ENCODE peak calls at places on chromosomes 7 and 10, in four cellular contexts. One of them, this sample, is unnamed.

GRCh38 chr7:45710271-45711160 is 136.3 kb downstream of the ADCY1 start:
- DNase-seq in pancreas: no peak
- DNase-seq in AG09309: no peak
- DNase-seq in HFF-Myc: no peak
- DNase-seq in this sample: no peak

GRCh38 chr7:5393748-5394147 is 29.9 kb downstream of the TNRC18 start:
- DNase-seq in pancreas: no peak
- DNase-seq in AG09309: no peak
- DNase-seq in HFF-Myc: no peak
- DNase-seq in this sample: no peak

GRCh38 chr7:117731455-117731854 is 141.8 kb downstream of the CTTNBP2 start:
- DNase-seq in pancreas: no peak
- DNase-seq in AG09309: no peak
- DNase-seq in HFF-Myc: no peak
- DNase-seq in this sample: no peak

GRCh38 chr10:121235692-121236091 is 362.6 kb downstream of the FGFR2 start:
- DNase-seq in pancreas: no peak
- DNase-seq in AG09309: no peak
- DNase-seq in HFF-Myc: no peak
- DNase-seq in this sample: no peak

GRCh38 chr7:5690931-5691461 is 90.5 kb downstream of the RNF216 start:
- DNase-seq in pancreas: no peak
- DNase-seq in AG09309: no peak
- DNase-seq in HFF-Myc: no peak
- DNase-seq in this sample: no peak

GRCh38 chr10:82075605-82076004 is 200.6 kb downstream of the NRG3 start:
- DNase-seq in pancreas: no peak
- DNase-seq in AG09309: no peak
- DNase-seq in HFF-Myc: no peak
- DNase-seq in this sample: no peak

GRCh38 chr7:108235451-108236061 is 105.4 kb upstream of the LAMB4 start:
- DNase-seq in pancreas: no peak
- DNase-seq in AG09309: no peak
- DNase-seq in HFF-Myc: no peak
- DNase-seq in this sample: no peak

GRCh38 chr7:96178581-96178980 is 143.3 kb downstream of the SLC25A13 start:
- DNase-seq in pancreas: no peak
- DNase-seq in AG09309: no peak
- DNase-seq in HFF-Myc: no peak
- DNase-seq in this sample: no peak

GRCh38 chr10:75432176-75432575 is 752 bp downstream of the LRMDA start:
- DNase-seq in pancreas: peak
- DNase-seq in AG09309: no peak
- DNase-seq in HFF-Myc: no peak
- DNase-seq in this sample: no peak

GRCh38 chr10:119517235-119518141 is 25.0 kb downstream of the RGS10 start:
- DNase-seq in pancreas: no peak
- DNase-seq in AG09309: no peak
- DNase-seq in HFF-Myc: no peak
- DNase-seq in this sample: peak

GRCh38 chr7:154928136-154929005 is 74.6 kb downstream of the PAXIP1 start:
- DNase-seq in pancreas: no peak
- DNase-seq in AG09309: peak
- DNase-seq in HFF-Myc: peak
- DNase-seq in this sample: peak

GRCh38 chr10:124119933-124120332 is 26.5 kb upstream of the CHST15 start:
- DNase-seq in pancreas: no peak
- DNase-seq in AG09309: no peak
- DNase-seq in HFF-Myc: no peak
- DNase-seq in this sample: no peak

GRCh38 chr7:46759711-46760480 is 822.0 kb downstream of the TNS3 start:
- DNase-seq in pancreas: no peak
- DNase-seq in AG09309: peak
- DNase-seq in HFF-Myc: no peak
- DNase-seq in this sample: no peak

GRCh38 chr10:110932505-110933180 is 13.2 kb downstream of the SHOC2 start:
- DNase-seq in pancreas: no peak
- DNase-seq in AG09309: no peak
- DNase-seq in HFF-Myc: no peak
- DNase-seq in this sample: no peak

GRCh38 chr7:28956608-28957063 is 1.5 kb downstream of the TRIL start:
- DNase-seq in pancreas: peak
- DNase-seq in AG09309: no peak
- DNase-seq in HFF-Myc: no peak
- DNase-seq in this sample: no peak

GRCh38 chr7:124765401-124766352 is at the start of gene GPR37:
- DNase-seq in pancreas: peak
- DNase-seq in AG09309: no peak
- DNase-seq in HFF-Myc: peak
- DNase-seq in this sample: no peak

GRCh38 chr10:114518401-114519305 is 114.4 kb upstream of the AFAP1L2 start:
- DNase-seq in pancreas: no peak
- DNase-seq in AG09309: no peak
- DNase-seq in HFF-Myc: no peak
- DNase-seq in this sample: no peak

GRCh38 chr7:13860734-13861133 is 128.7 kb downstream of the ETV1 start:
- DNase-seq in pancreas: no peak
- DNase-seq in AG09309: no peak
- DNase-seq in HFF-Myc: no peak
- DNase-seq in this sample: no peak

GRCh38 chr10:91420868-91421267 is 10.7 kb downstream of the HECTD2 start:
- DNase-seq in pancreas: no peak
- DNase-seq in AG09309: no peak
- DNase-seq in HFF-Myc: no peak
- DNase-seq in this sample: no peak

GRCh38 chr7:133771778-133772421 is 355.2 kb upstream of the LRGUK start:
- DNase-seq in pancreas: no peak
- DNase-seq in AG09309: no peak
- DNase-seq in HFF-Myc: no peak
- DNase-seq in this sample: no peak

GRCh38 chr7:92633211-92633906 is 43.2 kb upstream of the FAM133B start:
- DNase-seq in pancreas: no peak
- DNase-seq in AG09309: peak
- DNase-seq in HFF-Myc: peak
- DNase-seq in this sample: no peak
- H3K4me3 ChIP-seq in pancreas: no peak
- H3K4me3 ChIP-seq in AG09309: no peak
- H3K4me3 ChIP-seq in HFF-Myc: no peak
- H3K4me3 ChIP-seq in this sample: no peak

GRCh38 chr10:133104076-133104965 is 16.6 kb downstream of the ADGRA1 start:
- DNase-seq in pancreas: no peak
- DNase-seq in AG09309: no peak
- DNase-seq in HFF-Myc: no peak
- DNase-seq in this sample: no peak
- H3K4me3 ChIP-seq in pancreas: no peak
- H3K4me3 ChIP-seq in AG09309: no peak
- H3K4me3 ChIP-seq in HFF-Myc: no peak
- H3K4me3 ChIP-seq in this sample: no peak

DNA sequence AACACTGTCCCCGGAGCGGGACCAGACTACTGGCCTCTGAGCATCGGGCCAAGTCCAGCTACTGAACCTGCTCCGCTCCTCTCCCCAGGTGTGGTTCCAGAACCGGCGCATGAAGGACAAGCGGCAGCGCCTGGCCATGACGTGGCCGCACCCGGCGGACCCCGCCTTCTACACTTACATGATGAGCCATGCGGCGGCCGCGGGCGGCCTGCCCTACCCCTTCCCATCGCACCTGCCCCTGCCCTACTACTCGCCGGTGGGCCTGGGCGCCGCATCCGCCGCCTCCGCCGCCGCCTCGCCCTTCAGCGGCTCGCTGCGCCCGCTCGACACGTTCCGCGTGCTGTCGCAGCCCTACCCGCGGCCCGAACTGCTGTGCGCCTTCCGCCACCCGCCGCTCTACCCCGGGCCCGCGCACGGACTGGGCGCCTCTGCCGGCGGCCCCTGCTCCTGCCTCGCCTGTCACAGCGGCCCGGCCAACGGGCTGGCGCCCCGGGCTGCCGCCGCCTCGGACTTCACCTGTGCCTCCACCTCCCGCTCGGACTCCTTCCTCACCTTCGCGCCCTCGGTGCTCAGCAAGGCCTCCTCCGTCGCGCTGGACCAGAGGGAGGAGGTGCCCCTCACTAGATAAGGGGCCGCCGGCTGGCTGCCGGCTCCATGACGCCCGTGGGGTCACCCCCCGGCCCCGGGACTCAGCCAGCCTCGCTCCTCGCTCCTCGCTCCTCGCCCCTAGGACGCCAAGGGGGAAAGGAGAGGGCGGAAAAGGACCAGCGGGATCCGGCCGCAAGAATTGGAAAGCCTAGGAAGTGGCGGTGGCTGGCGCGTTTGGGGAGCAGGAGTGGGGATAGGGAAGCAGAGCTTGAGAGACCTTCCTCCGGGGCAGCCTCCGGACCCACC is 3.4 kb downstream of the EVX1 start:
- DNase-seq in pancreas: no peak
- DNase-seq in AG09309: no peak
- DNase-seq in HFF-Myc: no peak
- DNase-seq in this sample: no peak
- H3K4me3 ChIP-seq in pancreas: peak
- H3K4me3 ChIP-seq in AG09309: no peak
- H3K4me3 ChIP-seq in HFF-Myc: no peak
- H3K4me3 ChIP-seq in this sample: no peak

GRCh38 chr7:24824896-24825295 is 67.6 kb upstream of the GSDME start:
- DNase-seq in pancreas: no peak
- DNase-seq in AG09309: no peak
- DNase-seq in HFF-Myc: no peak
- DNase-seq in this sample: no peak

GRCh38 chr7:24826662-24827020 is 69.4 kb upstream of the GSDME start:
- DNase-seq in pancreas: no peak
- DNase-seq in AG09309: no peak
- DNase-seq in HFF-Myc: no peak
- DNase-seq in this sample: no peak

GRCh38 chr7:24827027-24827426 is 69.8 kb upstream of the GSDME start:
- DNase-seq in pancreas: no peak
- DNase-seq in AG09309: no peak
- DNase-seq in HFF-Myc: no peak
- DNase-seq in this sample: no peak

GRCh38 chr7:24825315-24825917 is 68.2 kb upstream of the GSDME start:
- DNase-seq in pancreas: no peak
- DNase-seq in AG09309: no peak
- DNase-seq in HFF-Myc: no peak
- DNase-seq in this sample: no peak

GRCh38 chr7:24825931-24826661 is 68.8 kb upstream of the GSDME start:
- DNase-seq in pancreas: no peak
- DNase-seq in AG09309: no peak
- DNase-seq in HFF-Myc: no peak
- DNase-seq in this sample: no peak
- H3K4me3 ChIP-seq in pancreas: no peak
- H3K4me3 ChIP-seq in AG09309: no peak
- H3K4me3 ChIP-seq in HFF-Myc: no peak
- H3K4me3 ChIP-seq in this sample: no peak

DNA sequence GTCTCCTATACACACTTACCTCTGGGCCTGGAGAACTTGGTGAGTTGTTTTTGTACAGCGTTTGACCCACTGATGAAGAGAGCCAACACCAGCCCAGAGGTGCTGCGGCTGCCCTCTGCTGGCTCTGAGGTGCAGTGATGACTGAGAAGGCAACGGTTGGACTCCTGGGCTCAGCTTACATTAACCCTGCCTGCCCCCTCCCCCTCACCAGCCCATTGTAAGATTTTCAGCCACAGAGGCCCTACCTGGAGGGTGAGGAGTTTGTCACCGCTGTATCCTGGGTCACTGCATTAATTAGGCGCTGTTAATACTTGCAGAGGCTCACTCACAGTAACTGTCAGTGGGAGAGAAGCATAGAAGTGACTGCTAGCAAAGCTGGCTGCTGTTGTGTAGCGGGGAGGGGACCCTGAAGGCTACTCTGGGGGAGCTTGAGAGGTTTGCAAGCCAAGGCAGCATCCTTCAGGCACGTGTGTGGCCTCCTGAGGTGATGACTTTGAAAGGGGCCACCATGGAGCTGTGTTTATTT is 18.9 kb upstream of the ANKRD2 start:
- DNase-seq in pancreas: no peak
- DNase-seq in AG09309: no peak
- DNase-seq in HFF-Myc: peak
- DNase-seq in this sample: peak
- H3K4me3 ChIP-seq in pancreas: no peak
- H3K4me3 ChIP-seq in AG09309: no peak
- H3K4me3 ChIP-seq in HFF-Myc: no peak
- H3K4me3 ChIP-seq in this sample: no peak

DNA sequence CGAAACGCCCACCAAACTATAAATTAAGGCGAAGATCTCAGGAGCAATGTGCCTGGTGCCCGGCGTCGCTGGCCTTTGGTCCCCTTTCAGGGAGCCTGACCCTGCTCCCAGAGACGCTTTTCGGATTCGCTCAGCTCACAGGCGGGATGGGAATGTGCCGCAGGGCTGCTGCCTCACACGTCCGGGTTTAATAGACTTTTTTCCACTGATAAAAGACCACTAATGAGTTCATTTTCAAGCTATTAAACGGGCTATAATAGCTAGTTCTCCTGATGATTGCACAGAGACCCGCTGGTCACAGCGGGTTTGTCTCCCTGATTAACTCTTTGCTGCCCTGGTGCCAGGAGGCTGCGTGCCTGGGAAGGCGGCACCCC is 128.3 kb downstream of the ADARB2 start:
- DNase-seq in pancreas: no peak
- DNase-seq in AG09309: no peak
- DNase-seq in HFF-Myc: no peak
- DNase-seq in this sample: no peak
- H3K4me3 ChIP-seq in pancreas: no peak
- H3K4me3 ChIP-seq in AG09309: no peak
- H3K4me3 ChIP-seq in HFF-Myc: no peak
- H3K4me3 ChIP-seq in this sample: no peak

GRCh38 chr7:99272476-99273045 is at the start of gene MYH16:
- DNase-seq in pancreas: no peak
- DNase-seq in AG09309: no peak
- DNase-seq in HFF-Myc: no peak
- DNase-seq in this sample: no peak

GRCh38 chr7:99275496-99275895 is 2.9 kb downstream of the MYH16 start:
- DNase-seq in pancreas: no peak
- DNase-seq in AG09309: no peak
- DNase-seq in HFF-Myc: no peak
- DNase-seq in this sample: no peak

GRCh38 chr7:99278180-99278579 is 5.5 kb downstream of the MYH16 start:
- DNase-seq in pancreas: no peak
- DNase-seq in AG09309: no peak
- DNase-seq in HFF-Myc: no peak
- DNase-seq in this sample: no peak
- H3K4me3 ChIP-seq in pancreas: no peak
- H3K4me3 ChIP-seq in AG09309: no peak
- H3K4me3 ChIP-seq in HFF-Myc: no peak
- H3K4me3 ChIP-seq in this sample: no peak

DNA sequence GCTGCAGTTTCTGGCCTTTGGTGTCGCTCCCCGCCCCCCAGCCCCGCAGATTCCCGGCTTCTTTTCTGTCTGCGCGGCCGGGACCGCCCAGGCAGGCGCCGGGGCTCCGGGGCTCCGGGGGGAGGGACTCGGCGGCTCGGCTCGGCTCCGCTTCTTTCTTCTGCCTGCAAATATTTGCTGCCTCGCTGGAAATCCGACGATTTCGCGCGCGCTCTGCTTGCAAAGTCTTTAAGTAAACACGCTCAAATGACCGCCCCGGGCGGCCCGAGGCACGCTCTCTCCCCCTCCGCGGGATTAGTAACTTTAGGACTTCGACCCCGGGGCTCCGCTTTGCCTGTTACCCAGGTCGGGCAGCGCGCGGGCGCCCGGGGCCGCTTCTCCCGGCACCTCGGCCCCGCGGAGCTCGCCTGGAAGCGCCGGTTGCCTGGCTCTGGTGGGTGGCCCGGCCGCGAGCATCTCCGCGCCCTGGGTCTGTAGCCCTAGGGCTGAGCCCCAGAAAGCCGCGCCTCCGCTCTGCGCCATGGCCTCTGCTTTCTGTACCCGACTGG is 3.9 kb upstream of the GATA3 start:
- DNase-seq in pancreas: no peak
- DNase-seq in AG09309: no peak
- DNase-seq in HFF-Myc: no peak
- DNase-seq in this sample: no peak
- H3K4me3 ChIP-seq in pancreas: peak
- H3K4me3 ChIP-seq in AG09309: peak
- H3K4me3 ChIP-seq in HFF-Myc: peak
- H3K4me3 ChIP-seq in this sample: no peak

This sample was measured in Karpas-422.